ENCODE peak calls at places on chromosomes 4 and X, in seven cellular contexts. J is suprapubic skin; Z is CD8-positive, alpha-beta T cell; A is ascending aorta; T is cardiac muscle cell; O is right atrium auricular region; U is Peyer's patch. Y is an unnamed sample. For H3K9me3, the result is how much of the 10 kb centered on the place peaks cover.

GRCh38 chr4:38141808-38142500 is 181.8 kb downstream of the PTTG2 start:
- DNase-seq in J (no peak), Z (no peak), A (no peak), T (peak), O (peak), U (no peak), Y (no peak)

GRCh38 chr4:10093801-10094552 is 22.6 kb downstream of the WDR1 start:
- DNase-seq in J (no peak), Z (no peak), A (peak), T (peak), O (no peak), U (no peak), Y (no peak)

GRCh38 chrX:44872319-44872816 is 620 bp upstream of the KDM6A start:
- DNase-seq in J (peak), Z (no peak), A (peak), T (peak), O (peak), U (peak), Y (no peak)

GRCh38 chrX:24169211-24169610 is 19.7 kb downstream of the ZFX start:
- DNase-seq in J (no peak), Z (no peak), A (no peak), T (no peak), O (no peak), U (no peak), Y (no peak)

GRCh38 chr4:161343188-161343950 is 820.4 kb downstream of the FSTL5 start:
- DNase-seq in J (no peak), Z (no peak), A (no peak), T (no peak), O (no peak), U (no peak), Y (no peak)

GRCh38 chr4:71945791-71946190 is 86.0 kb upstream of the NPFFR2 start:
- DNase-seq in J (no peak), Z (no peak), A (no peak), T (no peak), O (no peak), U (no peak), Y (no peak)

GRCh38 chr4:93243262-93243661 is 585.3 kb upstream of the ATOH1 start:
- DNase-seq in J (no peak), Z (no peak), A (no peak), T (no peak), O (no peak), U (no peak), Y (no peak)

GRCh38 chr4:1538096-1538410 is 131.8 kb upstream of the NKX1-1 start:
- DNase-seq in J (no peak), Z (no peak), A (no peak), T (no peak), O (no peak), U (no peak), Y (no peak)

GRCh38 chr4:126850286-126850685 is 782.5 kb upstream of the INTU start:
- DNase-seq in J (no peak), Z (no peak), A (no peak), T (peak), O (no peak), U (no peak), Y (no peak)

GRCh38 chrX:135295238-135295943 is 13.9 kb upstream of the ETDC start:
- DNase-seq in J (no peak), Z (peak), A (no peak), T (peak), O (no peak), U (peak), Y (peak)

GRCh38 chr4:97910005-97910404 is 233.3 kb downstream of the STPG2 start:
- DNase-seq in J (no peak), Z (no peak), A (no peak), T (no peak), O (no peak), U (no peak), Y (no peak)

GRCh38 chr4:48173055-48173991 is 39.3 kb upstream of the TXK start:
- DNase-seq in J (no peak), Z (no peak), A (no peak), T (peak), O (no peak), U (no peak), Y (no peak)

GRCh38 chr4:144644368-144645101 is 1.4 kb upstream of the HHIP start:
- DNase-seq in J (no peak), Z (no peak), A (no peak), T (no peak), O (no peak), U (no peak), Y (no peak)

GRCh38 chr4:73257995-73258667 is 467 bp downstream of the ANKRD17 start:
- DNase-seq in J (no peak), Z (no peak), A (no peak), T (peak), O (no peak), U (peak), Y (no peak)

DNA sequence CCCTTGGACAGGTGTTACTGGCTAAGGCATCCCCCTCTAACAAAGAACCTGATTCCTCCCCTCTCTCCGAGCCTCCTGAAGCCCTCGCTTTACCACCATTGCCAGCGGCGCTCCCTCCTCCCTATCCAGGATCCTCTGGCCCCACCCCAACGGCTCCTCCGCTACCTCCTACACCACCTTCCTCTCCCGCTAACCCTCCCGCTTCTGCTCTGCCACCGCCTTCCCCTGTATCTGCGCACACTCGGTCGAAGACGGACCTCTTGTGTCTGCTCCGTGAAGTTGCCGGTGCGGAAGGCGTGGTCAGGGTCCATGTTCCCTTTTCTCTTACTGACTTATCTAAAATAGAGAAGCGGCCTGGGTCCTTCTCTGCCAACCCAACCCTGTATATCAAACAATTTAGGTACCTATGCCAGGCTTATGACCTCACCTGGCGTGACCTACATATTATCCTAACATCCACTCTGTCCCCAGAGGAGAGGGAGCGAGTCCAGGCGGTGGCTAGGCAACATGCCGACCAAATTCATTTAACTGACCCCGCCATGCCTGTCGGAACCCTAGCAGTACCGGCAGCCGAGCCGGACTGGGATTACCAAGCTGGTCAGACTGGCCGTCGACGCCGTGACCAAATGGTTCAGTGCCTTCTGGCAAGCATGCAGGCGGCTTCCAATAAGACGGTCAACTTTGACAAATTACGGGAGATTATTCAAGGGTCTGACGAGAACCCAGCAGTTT is 958.9 kb downstream of the RPA4 start:
- DNase-seq in J (no peak), Z (no peak), A (no peak), T (no peak), O (no peak), U (no peak), Y (no peak)
- H3K9me3 ChIP-seq in J (under half), Z (under half), A (under half), T (under half), O (under half), U (under half), Y (under half)

GRCh38 chr4:107069049-107069448 is 32.9 kb upstream of the DKK2 start:
- DNase-seq in J (no peak), Z (no peak), A (no peak), T (peak), O (no peak), U (no peak), Y (no peak)
- H3K9me3 ChIP-seq in J (under half), Z (under half), A (under half), T (under half), O (under half), U (under half), Y (under half)

DNA sequence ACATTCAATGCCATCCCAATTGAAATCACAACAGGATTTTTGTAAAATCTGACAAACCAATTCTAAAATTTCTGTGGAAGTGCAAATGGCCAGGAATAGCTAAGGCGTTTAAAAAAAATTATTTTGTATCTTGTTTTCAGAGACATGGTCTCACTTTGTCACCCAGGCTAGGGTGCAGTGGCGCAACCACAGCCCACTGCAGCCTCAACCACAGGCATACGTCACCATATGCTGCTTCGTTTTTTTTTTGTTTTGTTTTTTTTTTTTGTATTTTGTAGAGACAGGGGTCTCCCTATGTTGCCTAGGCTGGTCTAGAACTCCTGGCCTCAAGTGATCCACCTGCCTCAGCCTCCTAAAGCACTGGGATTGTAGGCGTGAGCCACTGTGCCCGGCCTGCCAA is 24.5 kb downstream of the ZNF41 start:
- DNase-seq in J (no peak), Z (peak), A (no peak), T (no peak), O (no peak), U (no peak), Y (no peak)
- H3K9me3 ChIP-seq in J (under half), Z (under half), A (under half), T (under half), O (under half), U (under half), Y (under half)

GRCh38 chr4:145808848-145809512 is 129.0 kb downstream of the C4orf51 start:
- DNase-seq in J (no peak), Z (no peak), A (no peak), T (no peak), O (no peak), U (no peak), Y (no peak)
- H3K9me3 ChIP-seq in J (under half), Z (under half), A (under half), T (under half), O (under half), U (under half), Y (under half)

GRCh38 chrX:152136312-152136711 is 2.1 kb downstream of the MAGEA10 start:
- DNase-seq in J (no peak), Z (no peak), A (no peak), T (no peak), O (no peak), U (no peak), Y (no peak)
- H3K9me3 ChIP-seq in J (under half), Z (under half), A (under half), T (under half), O (under half), U (under half), Y (under half)

GRCh38 chr4:492412-492811 is 6.5 kb downstream of the ZNF721 start:
- DNase-seq in J (no peak), Z (no peak), A (no peak), T (no peak), O (no peak), U (no peak), Y (no peak)
- H3K9me3 ChIP-seq in J (under half), Z (under half), A (under half), T (under half), O (under half), U (under half), Y (under half)

GRCh38 chr4:14532436-14532835 is 469.8 kb upstream of the CPEB2 start:
- DNase-seq in J (no peak), Z (no peak), A (no peak), T (no peak), O (no peak), U (no peak), Y (no peak)
- H3K9me3 ChIP-seq in J (under half), Z (under half), A (under half), T (under half), O (under half), U (under half), Y (under half)

DNA sequence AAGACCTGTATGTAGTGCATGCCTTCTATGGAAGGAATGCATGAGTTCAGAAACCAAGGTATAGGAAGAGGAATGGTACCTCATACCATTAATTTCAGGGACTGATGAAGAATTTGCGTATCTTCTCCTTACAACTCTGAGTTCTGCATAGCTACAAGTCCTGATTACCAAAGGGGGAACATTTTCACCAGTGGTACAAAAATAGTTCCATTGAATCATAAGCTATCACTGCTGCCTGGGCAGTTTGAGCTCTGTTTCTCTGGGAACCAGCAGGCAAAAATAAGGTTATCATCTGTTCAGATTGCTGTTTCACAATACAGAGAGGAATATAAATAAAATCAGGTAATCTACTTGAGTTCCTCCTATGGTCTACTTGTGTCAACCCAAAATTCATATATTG is 77.9 kb upstream of the GNPDA2 start:
- DNase-seq in J (no peak), Z (no peak), A (no peak), T (no peak), O (no peak), U (no peak), Y (no peak)
- H3K9me3 ChIP-seq in J (under half), Z (under half), A (under half), T (under half), O (under half), U (under half), Y (under half)

Y was measured in T-helper 17 cell.